ENCODE peak calls at places on chromosome 6, in five cellular contexts. One of them, this sample, is unnamed.

GRCh38 chr6:159174263-159174974 is 5.2 kb downstream of the FNDC1 start:
- DNase-seq in neuronal stem cell: peak
- DNase-seq in H1: peak
- DNase-seq in trophoblast cell: peak
- DNase-seq in mesenchymal stem cell: peak
- DNase-seq in this sample: peak

GRCh38 chr6:130760006-130760405 is 67.2 kb upstream of the SMLR1 start:
- DNase-seq in neuronal stem cell: peak
- DNase-seq in H1: peak
- DNase-seq in trophoblast cell: peak
- DNase-seq in mesenchymal stem cell: peak
- DNase-seq in this sample: peak

GRCh38 chr6:51049288-51049982 is 230.8 kb downstream of the TFAP2B start:
- DNase-seq in neuronal stem cell: no peak
- DNase-seq in H1: no peak
- DNase-seq in trophoblast cell: no peak
- DNase-seq in mesenchymal stem cell: no peak
- DNase-seq in this sample: no peak

GRCh38 chr6:157757430-157758403 is 65.3 kb upstream of the SNX9 start:
- DNase-seq in neuronal stem cell: no peak
- DNase-seq in H1: no peak
- DNase-seq in trophoblast cell: no peak
- DNase-seq in mesenchymal stem cell: no peak
- DNase-seq in this sample: no peak

GRCh38 chr6:27591660-27592059 is 118.8 kb upstream of the ZNF184 start:
- DNase-seq in neuronal stem cell: peak
- DNase-seq in H1: peak
- DNase-seq in trophoblast cell: peak
- DNase-seq in mesenchymal stem cell: peak
- DNase-seq in this sample: peak

GRCh38 chr6:39208233-39208720 is 21.0 kb downstream of the KCNK5 start:
- DNase-seq in neuronal stem cell: no peak
- DNase-seq in H1: no peak
- DNase-seq in trophoblast cell: no peak
- DNase-seq in mesenchymal stem cell: no peak
- DNase-seq in this sample: no peak

GRCh38 chr6:42038811-42039408 is 11.4 kb upstream of the TAF8 start:
- DNase-seq in neuronal stem cell: no peak
- DNase-seq in H1: no peak
- DNase-seq in trophoblast cell: no peak
- DNase-seq in mesenchymal stem cell: peak
- DNase-seq in this sample: no peak

GRCh38 chr6:148548065-148548748 is 198.6 kb upstream of the UST start:
- DNase-seq in neuronal stem cell: no peak
- DNase-seq in H1: no peak
- DNase-seq in trophoblast cell: no peak
- DNase-seq in mesenchymal stem cell: no peak
- DNase-seq in this sample: no peak

GRCh38 chr6:157575436-157576145 is 194.6 kb downstream of the ZDHHC14 start:
- DNase-seq in neuronal stem cell: no peak
- DNase-seq in H1: no peak
- DNase-seq in trophoblast cell: no peak
- DNase-seq in mesenchymal stem cell: no peak
- DNase-seq in this sample: no peak

GRCh38 chr6:42331019-42331418 is 113.4 kb upstream of the MRPS10 start:
- DNase-seq in neuronal stem cell: no peak
- DNase-seq in H1: no peak
- DNase-seq in trophoblast cell: no peak
- DNase-seq in mesenchymal stem cell: no peak
- DNase-seq in this sample: no peak

GRCh38 chr6:35477028-35477427 is 8.8 kb downstream of the RPL10A start:
- DNase-seq in neuronal stem cell: no peak
- DNase-seq in H1: no peak
- DNase-seq in trophoblast cell: no peak
- DNase-seq in mesenchymal stem cell: no peak
- DNase-seq in this sample: no peak

GRCh38 chr6:514396-514973 is 122.9 kb downstream of the IRF4 start:
- DNase-seq in neuronal stem cell: no peak
- DNase-seq in H1: no peak
- DNase-seq in trophoblast cell: no peak
- DNase-seq in mesenchymal stem cell: no peak
- DNase-seq in this sample: peak

GRCh38 chr6:3987072-3987471 is 91.9 kb downstream of the FAM217A start:
- DNase-seq in neuronal stem cell: no peak
- DNase-seq in H1: no peak
- DNase-seq in trophoblast cell: peak
- DNase-seq in mesenchymal stem cell: peak
- DNase-seq in this sample: peak

GRCh38 chr6:140018588-140018987 is 644.1 kb upstream of the CITED2 start:
- DNase-seq in neuronal stem cell: no peak
- DNase-seq in H1: no peak
- DNase-seq in trophoblast cell: peak
- DNase-seq in mesenchymal stem cell: no peak
- DNase-seq in this sample: no peak

GRCh38 chr6:139538366-139538765 is 163.9 kb upstream of the CITED2 start:
- DNase-seq in neuronal stem cell: no peak
- DNase-seq in H1: no peak
- DNase-seq in trophoblast cell: peak
- DNase-seq in mesenchymal stem cell: peak
- DNase-seq in this sample: no peak

GRCh38 chr6:79797105-79797504 is 150.2 kb downstream of the ELOVL4 start:
- DNase-seq in neuronal stem cell: no peak
- DNase-seq in H1: no peak
- DNase-seq in trophoblast cell: no peak
- DNase-seq in mesenchymal stem cell: no peak
- DNase-seq in this sample: no peak

GRCh38 chr6:6875818-6876470 is 231.8 kb upstream of the RREB1 start:
- DNase-seq in neuronal stem cell: no peak
- DNase-seq in H1: no peak
- DNase-seq in trophoblast cell: peak
- DNase-seq in mesenchymal stem cell: peak
- DNase-seq in this sample: no peak

GRCh38 chr6:156189714-156190113 is 587.5 kb upstream of the ARID1B start:
- DNase-seq in neuronal stem cell: no peak
- DNase-seq in H1: no peak
- DNase-seq in trophoblast cell: no peak
- DNase-seq in mesenchymal stem cell: no peak
- DNase-seq in this sample: no peak

GRCh38 chr6:142844065-142844755 is 100.8 kb downstream of the HIVEP2 start:
- DNase-seq in neuronal stem cell: no peak
- DNase-seq in H1: no peak
- DNase-seq in trophoblast cell: no peak
- DNase-seq in mesenchymal stem cell: peak
- DNase-seq in this sample: no peak

GRCh38 chr6:88584581-88584980 is 378.8 kb downstream of the RNGTT start:
- DNase-seq in neuronal stem cell: no peak
- DNase-seq in H1: no peak
- DNase-seq in trophoblast cell: no peak
- DNase-seq in mesenchymal stem cell: no peak
- DNase-seq in this sample: no peak

GRCh38 chr6:117976030-117976651 is 69.1 kb downstream of the SLC35F1 start:
- DNase-seq in neuronal stem cell: peak
- DNase-seq in H1: no peak
- DNase-seq in trophoblast cell: peak
- DNase-seq in mesenchymal stem cell: peak
- DNase-seq in this sample: no peak

GRCh38 chr6:105596284-105596755 is 193.4 kb upstream of the PREP start:
- DNase-seq in neuronal stem cell: no peak
- DNase-seq in H1: no peak
- DNase-seq in trophoblast cell: peak
- DNase-seq in mesenchymal stem cell: peak
- DNase-seq in this sample: no peak

GRCh38 chr6:147154454-147154853 is 49.8 kb upstream of the STXBP5 start:
- DNase-seq in neuronal stem cell: no peak
- DNase-seq in H1: no peak
- DNase-seq in trophoblast cell: no peak
- DNase-seq in mesenchymal stem cell: no peak
- DNase-seq in this sample: no peak

GRCh38 chr6:142279350-142280180 is 22.2 kb upstream of the ADGRG6 start:
- DNase-seq in neuronal stem cell: no peak
- DNase-seq in H1: no peak
- DNase-seq in trophoblast cell: peak
- DNase-seq in mesenchymal stem cell: peak
- DNase-seq in this sample: no peak

GRCh38 chr6:85516168-85516567 is 66.3 kb downstream of the NT5E start:
- DNase-seq in neuronal stem cell: no peak
- DNase-seq in H1: no peak
- DNase-seq in trophoblast cell: peak
- DNase-seq in mesenchymal stem cell: no peak
- DNase-seq in this sample: no peak

GRCh38 chr6:123393333-123393732 is 243.4 kb downstream of the TRDN start:
- DNase-seq in neuronal stem cell: no peak
- DNase-seq in H1: no peak
- DNase-seq in trophoblast cell: peak
- DNase-seq in mesenchymal stem cell: peak
- DNase-seq in this sample: no peak

GRCh38 chr6:152423216-152424103 is 213.7 kb downstream of the SYNE1 start:
- DNase-seq in neuronal stem cell: no peak
- DNase-seq in H1: no peak
- DNase-seq in trophoblast cell: no peak
- DNase-seq in mesenchymal stem cell: no peak
- DNase-seq in this sample: no peak

GRCh38 chr6:44059359-44060342 is 67.6 kb downstream of the MRPL14 start:
- DNase-seq in neuronal stem cell: no peak
- DNase-seq in H1: no peak
- DNase-seq in trophoblast cell: no peak
- DNase-seq in mesenchymal stem cell: no peak
- DNase-seq in this sample: no peak

GRCh38 chr6:142322066-142322465 is 20.3 kb downstream of the ADGRG6 start:
- DNase-seq in neuronal stem cell: no peak
- DNase-seq in H1: no peak
- DNase-seq in trophoblast cell: no peak
- DNase-seq in mesenchymal stem cell: no peak
- DNase-seq in this sample: no peak

GRCh38 chr6:96814581-96814980 is 22.7 kb downstream of the GPR63 start:
- DNase-seq in neuronal stem cell: no peak
- DNase-seq in H1: no peak
- DNase-seq in trophoblast cell: peak
- DNase-seq in mesenchymal stem cell: no peak
- DNase-seq in this sample: no peak

GRCh38 chr6:96812077-96812703 is 25.1 kb downstream of the GPR63 start:
- DNase-seq in neuronal stem cell: no peak
- DNase-seq in H1: no peak
- DNase-seq in trophoblast cell: peak
- DNase-seq in mesenchymal stem cell: peak
- DNase-seq in this sample: no peak

GRCh38 chr6:96811670-96812069 is 25.6 kb downstream of the GPR63 start:
- DNase-seq in neuronal stem cell: no peak
- DNase-seq in H1: no peak
- DNase-seq in trophoblast cell: no peak
- DNase-seq in mesenchymal stem cell: no peak
- DNase-seq in this sample: no peak

GRCh38 chr6:96821034-96821433 is 16.2 kb downstream of the GPR63 start:
- DNase-seq in neuronal stem cell: no peak
- DNase-seq in H1: no peak
- DNase-seq in trophoblast cell: no peak
- DNase-seq in mesenchymal stem cell: no peak
- DNase-seq in this sample: no peak

DNA sequence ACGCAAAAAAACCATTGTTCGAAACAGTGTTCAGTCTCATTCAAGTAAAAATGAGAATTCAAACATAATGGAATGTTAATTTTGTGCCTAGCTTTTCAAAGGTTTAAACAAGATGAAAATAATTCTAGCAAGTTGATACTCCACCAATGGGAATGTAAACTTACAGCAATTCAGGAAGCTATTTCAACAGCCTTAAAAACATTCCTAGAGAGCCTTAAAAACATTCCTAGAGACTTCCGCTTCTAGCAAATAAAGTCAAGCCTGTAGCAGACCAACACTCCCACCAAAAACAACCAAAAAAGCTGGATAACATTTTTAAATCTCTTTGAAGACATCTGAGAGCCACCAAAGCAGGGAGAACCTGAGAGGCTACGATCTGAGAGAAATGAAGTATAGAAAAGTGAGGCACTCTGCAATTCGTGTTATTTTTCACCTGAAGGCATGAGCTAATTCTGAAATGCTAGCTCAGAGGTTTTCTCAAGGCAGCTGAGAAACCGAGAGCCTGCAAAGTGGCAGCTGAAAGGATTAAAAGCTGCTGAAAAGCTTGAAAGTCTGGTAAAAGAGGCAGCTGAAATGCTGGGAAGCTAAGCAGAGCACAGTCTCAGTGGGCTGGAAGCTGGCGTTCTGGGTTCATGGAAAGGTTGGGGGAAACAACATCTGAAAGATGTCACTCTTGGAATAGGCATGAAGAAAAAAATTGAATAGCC is 20.9 kb downstream of the GPR63 start:
- DNase-seq in neuronal stem cell: no peak
- DNase-seq in H1: no peak
- DNase-seq in trophoblast cell: peak
- DNase-seq in mesenchymal stem cell: peak
- DNase-seq in this sample: peak
- H2BK120ac ChIP-seq in neuronal stem cell: no peak
- H2BK120ac ChIP-seq in H1: no peak
- H2BK120ac ChIP-seq in trophoblast cell: peak
- H2BK120ac ChIP-seq in mesenchymal stem cell: no peak
- H2BK120ac ChIP-seq in this sample: no peak

GRCh38 chr6:83822629-83823169 is 30.5 kb upstream of the RIPPLY2 start:
- DNase-seq in neuronal stem cell: no peak
- DNase-seq in H1: no peak
- DNase-seq in trophoblast cell: no peak
- DNase-seq in mesenchymal stem cell: no peak
- DNase-seq in this sample: no peak
- H2BK12ac ChIP-seq in neuronal stem cell: no peak
- H2BK12ac ChIP-seq in H1: no peak
- H2BK12ac ChIP-seq in trophoblast cell: no peak
- H2BK12ac ChIP-seq in mesenchymal stem cell: no peak
- H2BK12ac ChIP-seq in this sample: no peak

GRCh38 chr6:10555625-10556309 is 34.6 kb downstream of the GCNT2 start:
- DNase-seq in neuronal stem cell: peak
- DNase-seq in H1: peak
- DNase-seq in trophoblast cell: no peak
- DNase-seq in mesenchymal stem cell: peak
- DNase-seq in this sample: peak

GRCh38 chr6:10556496-10557391 is 35.6 kb downstream of the GCNT2 start:
- DNase-seq in neuronal stem cell: no peak
- DNase-seq in H1: no peak
- DNase-seq in trophoblast cell: no peak
- DNase-seq in mesenchymal stem cell: peak
- DNase-seq in this sample: no peak

GRCh38 chr6:10552237-10552810 is 31.2 kb downstream of the GCNT2 start:
- DNase-seq in neuronal stem cell: no peak
- DNase-seq in H1: no peak
- DNase-seq in trophoblast cell: no peak
- DNase-seq in mesenchymal stem cell: no peak
- DNase-seq in this sample: no peak

GRCh38 chr6:10553869-10554268 is 32.7 kb downstream of the GCNT2 start:
- DNase-seq in neuronal stem cell: no peak
- DNase-seq in H1: no peak
- DNase-seq in trophoblast cell: no peak
- DNase-seq in mesenchymal stem cell: no peak
- DNase-seq in this sample: no peak

GRCh38 chr6:10554826-10555225 is 33.7 kb downstream of the GCNT2 start:
- DNase-seq in neuronal stem cell: no peak
- DNase-seq in H1: no peak
- DNase-seq in trophoblast cell: no peak
- DNase-seq in mesenchymal stem cell: no peak
- DNase-seq in this sample: no peak
- H2BK120ac ChIP-seq in neuronal stem cell: no peak
- H2BK120ac ChIP-seq in H1: no peak
- H2BK120ac ChIP-seq in trophoblast cell: peak
- H2BK120ac ChIP-seq in mesenchymal stem cell: no peak
- H2BK120ac ChIP-seq in this sample: no peak

GRCh38 chr6:150156460-150156859 is 13.6 kb downstream of the PPP1R14C start:
- DNase-seq in neuronal stem cell: no peak
- DNase-seq in H1: no peak
- DNase-seq in trophoblast cell: no peak
- DNase-seq in mesenchymal stem cell: no peak
- DNase-seq in this sample: no peak
- H2BK12ac ChIP-seq in neuronal stem cell: no peak
- H2BK12ac ChIP-seq in H1: no peak
- H2BK12ac ChIP-seq in trophoblast cell: no peak
- H2BK12ac ChIP-seq in mesenchymal stem cell: no peak
- H2BK12ac ChIP-seq in this sample: no peak